ENCODE peak calls at places on chromosomes 2 and 18, in nine cellular contexts. U, S, Q, F, C, Z, O, T and G are unnamed samples. For H3K4me1, the result is how much of the 10 kb centered on the place peaks cover.

GRCh38 chr2:222701709-222702108 is 30.3 kb downstream of the MOGAT1 start:
- DNase-seq in O (no peak), T (no peak), C (no peak), U (no peak), Q (no peak), Z (no peak), F (no peak), S (no peak), G (no peak)

GRCh38 chr2:158953926-158954763 is 14.3 kb upstream of the TANC1 start:
- DNase-seq in O (peak), Z (peak), S (peak), F (peak), T (peak), Q (peak), U (no peak), C (peak), G (peak)

GRCh38 chr2:231673348-231673770 is 35.0 kb upstream of the PTMA start:
- DNase-seq in T (peak), S (no peak), O (peak), C (no peak), U (peak), Q (peak), F (no peak), Z (peak), G (no peak)

GRCh38 chr18:57026316-57026715 is 120.6 kb upstream of the BOD1L2 start:
- DNase-seq in U (no peak), C (no peak), Q (no peak), F (no peak), S (no peak), O (peak), T (no peak), Z (no peak), G (no peak)

GRCh38 chr2:28395334-28396061 is 2.8 kb downstream of the FOSL2 start:
- DNase-seq in Z (no peak), Q (peak), T (peak), C (peak), F (peak), O (peak), U (no peak), S (no peak), G (peak)

GRCh38 chr2:217905395-217905794 is 97.4 kb downstream of the TNS1 start:
- DNase-seq in T (peak), Q (no peak), S (no peak), U (no peak), Z (no peak), F (peak), C (no peak), O (no peak), G (peak)

GRCh38 chr18:42564761-42565160 is 550.7 kb downstream of the RIT2 start:
- DNase-seq in C (no peak), Z (no peak), F (no peak), O (no peak), S (no peak), U (no peak), Q (no peak), T (no peak), G (no peak)

GRCh38 chr2:16249269-16250055 is 309.1 kb downstream of the MYCN start:
- DNase-seq in T (no peak), U (no peak), C (no peak), S (no peak), O (no peak), Q (no peak), Z (no peak), F (no peak), G (no peak)

GRCh38 chr18:24567199-24567598 is 106.8 kb downstream of the HRH4 start:
- DNase-seq in T (no peak), U (no peak), S (no peak), Z (no peak), C (no peak), Q (peak), F (no peak), O (peak), G (no peak)

GRCh38 chr2:105806994-105807393 is 62.3 kb downstream of the NCK2 start:
- DNase-seq in C (no peak), O (no peak), U (no peak), F (no peak), Z (no peak), S (no peak), T (no peak), Q (no peak), G (no peak)

GRCh38 chr18:680392-680791 is 22.9 kb downstream of the TYMS start:
- DNase-seq in C (no peak), Q (no peak), U (no peak), T (no peak), Z (no peak), F (no peak), O (no peak), S (no peak), G (no peak)

GRCh38 chr2:181070119-181070833 is 89.9 kb downstream of the UBE2E3 start:
- DNase-seq in F (no peak), Z (peak), U (no peak), Q (peak), C (no peak), T (no peak), O (peak), S (no peak), G (no peak)

GRCh38 chr18:23276456-23276855 is 141.2 kb downstream of the CABLES1 start:
- DNase-seq in Z (no peak), C (no peak), F (no peak), U (no peak), S (no peak), O (no peak), Q (no peak), T (peak), G (no peak)

GRCh38 chr2:74267068-74267467 is 68.7 kb downstream of the MTHFD2 start:
- DNase-seq in U (peak), S (no peak), Q (no peak), O (no peak), C (no peak), T (no peak), Z (peak), F (no peak), G (no peak)

GRCh38 chr18:28185121-28185520 is 8.2 kb upstream of the CDH2 start:
- DNase-seq in F (no peak), C (no peak), Q (no peak), U (no peak), S (no peak), Z (no peak), T (no peak), O (no peak), G (no peak)

GRCh38 chr2:25177369-25177641 is 8.9 kb upstream of the POMC start:
- DNase-seq in F (no peak), Q (no peak), O (no peak), U (no peak), C (no peak), S (no peak), T (no peak), Z (no peak), G (no peak)

DNA sequence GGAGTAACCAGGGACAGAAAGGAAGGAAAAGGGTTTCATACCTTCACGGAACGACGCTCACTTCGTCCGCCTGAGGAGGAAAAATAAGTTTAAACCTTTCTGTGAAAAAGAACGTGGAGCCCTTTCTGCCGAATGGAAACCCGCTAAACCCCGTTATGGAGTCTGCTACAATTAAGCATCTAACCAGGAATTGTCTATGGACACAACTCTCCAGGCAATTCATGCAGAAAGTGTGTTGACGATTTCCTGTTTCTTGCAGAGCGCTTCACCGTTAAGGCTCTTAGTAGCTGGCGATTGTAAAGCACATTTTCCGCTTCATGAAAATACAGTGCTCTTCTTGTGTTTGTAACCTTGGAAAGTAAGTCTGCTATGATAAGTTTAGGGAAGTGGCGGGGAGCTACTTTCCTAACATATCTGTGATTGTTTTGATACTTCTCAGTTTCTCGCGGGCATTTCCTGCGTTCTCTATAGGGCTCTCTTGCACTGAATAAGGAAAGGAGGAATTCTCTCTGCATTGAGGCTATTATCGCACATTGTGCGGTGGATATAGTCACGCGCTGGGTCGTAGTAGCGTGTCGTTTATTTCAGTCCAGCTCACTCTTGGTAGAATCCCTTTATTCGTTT is 715 bp upstream of the PPP4R3B start:
- DNase-seq in F (no peak), O (peak), T (no peak), S (no peak), C (no peak), U (peak), Z (no peak), Q (peak), G (no peak)
- TF ChIP-seq CTCF in F (no peak), O (no peak), T (no peak), S (no peak), C (no peak), U (no peak), Z (no peak), Q (no peak), G (no peak)

GRCh38 chr2:20940856-20941255 is 103.0 kb downstream of the APOB start:
- DNase-seq in T (no peak), Q (no peak), F (no peak), O (no peak), Z (no peak), S (no peak), U (no peak), C (no peak), G (no peak)

GRCh38 chr2:20940481-20940795 is 103.4 kb downstream of the APOB start:
- DNase-seq in T (no peak), U (no peak), O (no peak), F (no peak), S (no peak), C (no peak), Z (no peak), Q (no peak), G (no peak)

GRCh38 chr2:20942538-20943223 is 101.2 kb downstream of the APOB start:
- DNase-seq in U (no peak), S (no peak), Q (no peak), C (no peak), T (no peak), O (no peak), Z (no peak), F (no peak), G (no peak)

GRCh38 chr2:20935168-20935567 is 108.7 kb downstream of the APOB start:
- DNase-seq in U (no peak), Q (no peak), S (no peak), T (no peak), O (no peak), Z (no peak), C (no peak), F (no peak), G (no peak)

GRCh38 chr2:20939786-20940480 is 103.9 kb downstream of the APOB start:
- DNase-seq in F (no peak), S (no peak), C (no peak), O (no peak), T (no peak), Z (no peak), U (no peak), Q (no peak), G (no peak)
- H3K27ac ChIP-seq in F (no peak), S (no peak), C (no peak), O (no peak), T (no peak), Z (no peak), U (no peak), Q (no peak), G (no peak)

DNA sequence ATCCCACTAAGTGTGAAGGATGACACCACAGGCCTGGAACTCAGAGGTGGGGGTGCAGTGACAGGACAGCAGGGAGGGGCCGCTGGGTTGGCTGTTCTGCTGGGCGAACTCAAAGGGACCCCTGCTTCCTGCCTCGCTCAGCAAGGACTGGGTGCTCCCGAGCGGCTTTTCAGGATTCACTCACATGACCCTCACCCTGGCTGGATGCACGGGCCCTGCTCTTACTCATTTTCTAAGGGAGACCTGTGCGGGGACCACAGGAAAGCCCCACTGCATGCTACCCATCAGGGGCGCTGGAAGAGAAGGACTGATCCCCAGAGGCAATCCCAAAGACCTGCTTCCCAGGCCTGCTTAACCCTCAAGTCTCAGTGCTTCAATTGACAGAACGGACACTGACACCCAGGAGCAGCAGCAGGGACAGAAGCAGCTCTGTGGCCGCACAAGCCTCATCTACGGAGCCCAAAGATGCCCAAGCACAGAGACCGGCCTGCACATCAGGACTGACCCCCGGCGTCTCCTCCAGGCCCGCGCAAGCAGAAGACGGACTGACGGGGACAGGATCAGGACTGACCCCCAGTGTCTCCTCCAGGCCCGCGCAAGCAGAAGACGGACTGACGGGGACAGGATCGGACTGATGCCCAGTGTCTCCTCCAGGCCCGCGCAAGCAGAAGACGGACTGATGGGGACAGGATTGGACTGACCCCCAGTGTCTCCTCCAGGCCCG is 29.6 kb downstream of the THAP4 start:
- DNase-seq in S (no peak), T (no peak), O (no peak), F (no peak), Q (no peak), U (no peak), Z (no peak), C (no peak), G (no peak)
- H3K4me1 ChIP-seq in S (under half), T (under half), O (under half), F (under half), Q (under half), U (under half), Z (under half), C (under half), G (under half)

GRCh38 chr2:51995293-51995692 is 963.4 kb upstream of the NRXN1 start:
- DNase-seq in O (peak), C (no peak), U (no peak), S (no peak), T (no peak), Z (no peak), F (no peak), Q (peak), G (no peak)

GRCh38 chr2:51996569-51996917 is 964.6 kb upstream of the NRXN1 start:
- DNase-seq in U (no peak), S (no peak), O (peak), F (no peak), Z (no peak), T (no peak), C (no peak), Q (peak), G (no peak)

GRCh38 chr2:51998890-51999289 is 967.0 kb upstream of the NRXN1 start:
- DNase-seq in U (no peak), C (no peak), Z (no peak), F (no peak), O (no peak), T (no peak), S (no peak), Q (no peak), G (no peak)

GRCh38 chr2:52000156-52000855 is 968.4 kb upstream of the NRXN1 start:
- DNase-seq in U (no peak), T (no peak), Z (no peak), S (no peak), F (no peak), Q (no peak), O (peak), C (no peak), G (no peak)

GRCh38 chr2:51997571-51997970 is 965.6 kb upstream of the NRXN1 start:
- DNase-seq in U (peak), C (no peak), Q (peak), O (no peak), Z (no peak), T (no peak), F (no peak), S (no peak), G (no peak)
- TF ChIP-seq CTCF in U (peak), C (no peak), Q (peak), O (no peak), Z (no peak), T (no peak), F (no peak), S (no peak), G (no peak)

GRCh38 chr18:50747849-50748242 is 72.0 kb downstream of the MRO start:
- DNase-seq in S (no peak), T (no peak), Q (no peak), O (no peak), Z (no peak), U (no peak), C (no peak), F (no peak), G (no peak)
- H3K27ac ChIP-seq in S (no peak), T (no peak), Q (peak), O (no peak), Z (no peak), U (no peak), C (no peak), F (no peak), G (no peak)

DNA sequence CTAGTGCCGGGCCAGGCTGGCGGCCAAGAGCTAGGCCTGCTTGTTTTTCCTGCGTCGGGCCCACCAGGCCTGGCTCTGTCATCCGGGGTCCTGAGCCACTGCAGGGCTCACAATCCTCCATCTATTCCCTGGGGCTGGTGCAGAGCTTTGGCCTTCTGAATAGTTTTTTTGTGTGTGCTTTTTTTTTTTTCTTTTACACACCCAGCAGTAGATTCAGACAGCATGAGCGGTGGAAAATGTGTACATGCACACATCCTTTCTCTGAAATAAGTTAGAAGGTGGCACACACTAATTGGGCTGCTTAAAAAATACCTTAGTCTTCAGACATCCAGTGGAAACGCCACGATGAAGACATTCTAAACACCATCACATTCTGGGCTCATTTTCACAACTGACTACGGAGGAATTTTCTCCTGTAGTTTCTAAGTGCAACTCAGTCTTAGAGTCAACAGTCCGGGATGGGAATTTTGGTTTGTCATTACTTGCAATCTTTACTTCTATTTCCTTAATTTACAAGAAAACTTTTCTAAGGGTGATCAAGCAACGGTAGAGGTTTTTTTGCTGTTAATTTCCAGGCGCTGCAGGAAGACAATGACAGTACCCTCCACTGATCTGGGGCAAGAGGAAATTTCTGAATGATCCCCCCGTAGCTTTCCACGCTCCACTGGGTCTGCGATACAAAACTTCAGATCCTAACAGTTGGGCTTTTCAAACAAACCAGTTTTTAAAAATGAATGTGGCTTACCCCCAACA is 6.0 kb downstream of the ZFP36L2 start:
- DNase-seq in S (no peak), O (peak), Z (no peak), Q (peak), F (no peak), U (peak), T (no peak), C (no peak), G (no peak)
- H3K4me1 ChIP-seq in S (under half), O (under half), Z (half or more), Q (half or more), F (half or more), U (half or more), T (half or more), C (half or more), G (half or more)

DNA sequence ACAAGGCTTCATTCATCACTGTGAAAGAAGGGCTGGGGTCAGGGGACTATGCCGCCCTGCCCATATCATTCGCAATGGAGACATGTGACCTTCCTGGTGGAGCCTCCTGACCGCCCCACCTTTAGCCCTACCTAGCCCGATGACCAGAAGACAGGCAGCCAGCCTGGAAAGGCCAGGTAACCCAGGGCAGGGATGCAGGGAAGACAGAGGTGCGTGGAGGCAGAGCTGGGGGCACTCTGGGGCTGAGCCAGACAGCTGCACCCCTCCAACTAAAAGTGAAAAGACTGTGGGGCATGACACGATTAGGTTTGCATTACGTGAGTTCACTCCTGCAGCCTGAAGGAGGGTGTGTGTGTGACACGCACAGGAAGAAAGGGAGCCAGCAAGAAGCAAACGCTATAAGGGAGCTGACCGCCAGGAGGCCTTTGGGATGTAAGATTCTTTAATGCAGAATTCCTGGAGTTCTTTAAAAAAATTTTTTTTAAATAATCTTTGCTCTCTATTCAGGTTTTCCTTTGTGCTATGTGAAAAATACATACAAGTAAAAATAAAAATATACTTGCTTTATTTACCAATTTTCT is 3.7 kb upstream of the HES6 start:
- DNase-seq in S (no peak), O (no peak), T (no peak), C (no peak), F (no peak), Z (no peak), Q (no peak), U (no peak), G (peak)
- TF ChIP-seq CTCF in S (no peak), O (peak), T (no peak), C (no peak), F (no peak), Z (no peak), Q (no peak), U (no peak), G (no peak)